ENCODE peak calls at places on chromosomes 11 and 22, in eight cellular contexts. W is EL; O is posterior cingulate gyrus; R is substantia nigra; D is Jurkat, Clone E6-1; P is activated T-helper 1 cell treated with anti-CD3 and anti-CD28 coated beads, Interleukin-2, amount 50 U/mL, for 16 hours; T is CD8-positive, alpha-beta memory T cell; U is stomach. B is an unnamed sample.

GRCh38 chr11:11849127-11849746 is 7.5 kb downstream of the USP47 start:
- DNase-seq in W (peak), O (no peak), R (no peak), D (peak), P (peak), T (peak), U (peak), B (peak)

GRCh38 chr11:119192111-119192510 is 6.8 kb downstream of the NHERF4 start:
- DNase-seq in W (no peak), O (no peak), R (no peak), D (no peak), P (no peak), T (no peak), U (no peak), B (no peak)

GRCh38 chr22:45548991-45549736 is 46.5 kb downstream of the FBLN1 start:
- DNase-seq in W (peak), O (no peak), R (no peak), D (no peak), P (no peak), T (no peak), U (peak), B (peak)

GRCh38 chr11:134125507-134125906 is 56.6 kb downstream of the JAM3 start:
- DNase-seq in W (no peak), O (no peak), R (no peak), D (no peak), P (no peak), T (no peak), U (no peak), B (no peak)

GRCh38 chr11:9574556-9574805 is 1.0 kb downstream of the WEE1 start:
- DNase-seq in W (no peak), O (no peak), R (no peak), D (no peak), P (no peak), T (peak), U (peak), B (no peak)

GRCh38 chr22:20128902-20129746 is 2.5 kb upstream of the ZDHHC8 start:
- DNase-seq in W (peak), O (no peak), R (peak), D (peak), P (peak), T (peak), U (peak), B (peak)

GRCh38 chr11:119179983-119180382 is 5.3 kb upstream of the NHERF4 start:
- DNase-seq in W (no peak), O (no peak), R (no peak), D (no peak), P (no peak), T (no peak), U (no peak), B (no peak)

GRCh38 chr11:2304156-2305139 is 2.6 kb downstream of the TSPAN32 start:
- DNase-seq in W (no peak), O (no peak), R (no peak), D (no peak), P (no peak), T (no peak), U (peak), B (peak)

GRCh38 chr11:78080818-78081495 is 1.3 kb upstream of the NDUFC2 start:
- DNase-seq in W (peak), O (no peak), R (no peak), D (peak), P (no peak), T (no peak), U (no peak), B (no peak)

GRCh38 chr11:32366671-32367070 is 68.7 kb downstream of the WT1 start:
- DNase-seq in W (peak), O (no peak), R (no peak), D (no peak), P (no peak), T (no peak), U (no peak), B (no peak)

GRCh38 chr22:39493759-39494158 is 8.3 kb upstream of the MIEF1 start:
- DNase-seq in W (peak), O (no peak), R (no peak), D (no peak), P (no peak), T (no peak), U (no peak), B (no peak)

GRCh38 chr22:35630387-35630793 is 13.3 kb upstream of the MB start:
- DNase-seq in W (peak), O (no peak), R (no peak), D (no peak), P (no peak), T (no peak), U (no peak), B (no peak)